ENCODE peak calls at places on chromosome 17, in seven cellular contexts. B is cardiac muscle cell, H is left ventricle myocardium inferior, E is stomach, I is bronchial epithelial cell, Z is kidney, M is heart right ventricle. C is an unnamed sample.

GRCh38 chr17:57403241-57403640 is 146.9 kb downstream of the MSI2 start:
- DNase-seq in H (no peak), I (no peak), Z (no peak), E (no peak), M (no peak), B (no peak), C (no peak)

GRCh38 chr17:80497726-80498241 is 21.4 kb upstream of the NPTX1 start:
- DNase-seq in M (no peak), E (no peak), Z (no peak), B (no peak), H (no peak), I (no peak), C (no peak)

GRCh38 chr17:17691468-17692263 is 10.4 kb downstream of the RAI1 start:
- DNase-seq in E (peak; percentile 47), M (peak; percentile 44), H (no peak), Z (no peak), I (no peak), B (no peak), C (no peak)

GRCh38 chr17:64084086-64084939 is 45.6 kb downstream of the ERN1 start:
- DNase-seq in Z (no peak), I (peak; percentile 81), B (no peak), M (no peak), H (no peak), E (peak; percentile 39), C (peak; percentile 53)

GRCh38 chr17:1186214-1186820 is 6.5 kb upstream of the ABR start:
- DNase-seq in Z (no peak), I (peak; percentile 86), M (no peak), B (no peak), E (no peak), H (no peak), C (peak; percentile 67)

GRCh38 chr17:57251211-57251787 is 5.0 kb upstream of the MSI2 start:
- DNase-seq in I (no peak), Z (no peak), H (no peak), M (no peak), E (no peak), B (no peak), C (no peak)

GRCh38 chr17:28763804-28764266 is 20.0 kb downstream of the TRAF4 start:
- DNase-seq in B (peak; percentile 75), E (peak; percentile 85), Z (no peak), M (peak; percentile 83), H (peak; percentile 60), I (peak; percentile 67), C (peak; percentile 86)

GRCh38 chr17:49404906-49405305 is 9.8 kb downstream of the PHB1 start:
- DNase-seq in B (no peak), M (no peak), Z (no peak), I (no peak), H (no peak), E (no peak), C (no peak)

GRCh38 chr17:17347956-17348871 is 45.0 kb downstream of the NT5M start:
- DNase-seq in B (no peak), E (no peak), H (no peak), Z (no peak), I (no peak), M (no peak), C (no peak)

GRCh38 chr17:76053230-76054111 is 18.8 kb downstream of the SRP68 start:
- DNase-seq in I (peak; percentile 95), E (no peak), B (peak; percentile 71), M (no peak), Z (peak; percentile 9), H (no peak), C (peak; percentile 73)

GRCh38 chr17:58335061-58335731 is 6.6 kb upstream of the TSPOAP1 start:
- DNase-seq in I (no peak), M (no peak), Z (peak; percentile 52), E (no peak), H (no peak), B (no peak), C (no peak)

GRCh38 chr17:73198201-73198929 is 5.5 kb downstream of the COG1 start:
- DNase-seq in B (no peak), Z (no peak), H (no peak), I (no peak), E (no peak), M (no peak), C (no peak)

GRCh38 chr17:29870836-29871430 is 59.1 kb downstream of the SSH2 start:
- DNase-seq in M (no peak), H (no peak), I (no peak), Z (no peak), B (no peak), E (no peak), C (no peak)

GRCh38 chr17:55286681-55287589 is 22.2 kb downstream of the HLF start:
- DNase-seq in H (no peak), B (no peak), I (peak; percentile 86), Z (no peak), M (no peak), E (peak; percentile 78), C (no peak)

GRCh38 chr17:30345527-30346075 is 11.7 kb upstream of the TMIGD1 start:
- DNase-seq in H (no peak), Z (no peak), M (no peak), E (no peak), I (peak; percentile 87), B (no peak), C (no peak)

GRCh38 chr17:60601443-60602384 is 1.7 kb downstream of the PPM1D start:
- DNase-seq in E (peak; percentile 53), H (no peak), Z (no peak), M (peak; percentile 65), I (peak; percentile 67), B (peak; percentile 76), C (peak; percentile 90)

GRCh38 chr17:17495448-17496188 is 577 bp downstream of the RASD1 start:
- DNase-seq in I (peak; percentile 8), H (no peak), E (no peak), Z (peak; percentile 88), B (peak; percentile 39), M (no peak), C (peak; percentile 39)

GRCh38 chr17:68511254-68511670 is 968 bp upstream of the PRKAR1A start:
- DNase-seq in M (no peak), E (no peak), B (no peak), I (no peak), H (no peak), Z (no peak), C (no peak)

GRCh38 chr17:37725601-37726146 is 19.2 kb downstream of the HNF1B start:
- DNase-seq in Z (no peak), I (no peak), E (no peak), M (no peak), H (no peak), B (no peak), C (no peak)

DNA sequence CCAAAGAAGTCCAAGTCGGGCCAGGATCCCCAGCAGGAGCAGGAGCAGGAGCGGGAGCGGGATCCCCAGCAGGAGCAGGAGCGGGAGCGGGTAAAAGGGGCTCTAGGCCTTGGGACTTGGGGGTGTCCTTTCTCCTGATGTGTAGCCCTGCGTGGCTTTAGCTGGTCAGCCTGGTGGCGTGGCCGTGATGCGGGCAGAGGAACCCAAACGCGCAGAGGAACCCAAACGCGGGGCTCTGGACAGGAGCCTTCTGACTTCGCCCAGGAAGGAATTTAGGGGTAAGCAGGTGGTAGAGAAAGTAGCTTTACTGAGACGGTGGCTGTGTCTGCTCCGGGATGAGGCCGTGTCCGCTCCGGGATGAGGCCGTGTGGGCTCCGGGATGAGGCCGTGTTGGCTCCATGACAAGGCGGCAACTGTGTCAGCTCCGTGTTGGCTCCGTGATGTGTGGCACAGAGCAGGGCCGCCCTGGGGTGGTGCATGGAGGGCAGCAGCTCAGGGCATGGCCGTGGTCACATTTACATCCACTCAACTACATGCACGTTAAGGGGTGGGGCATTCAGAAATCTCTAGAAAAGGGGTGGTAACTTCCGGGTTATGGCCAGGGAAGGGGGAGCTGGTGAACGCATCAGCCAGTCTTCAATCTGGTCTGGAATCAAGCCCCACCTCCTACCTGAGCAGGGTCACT is 19.5 kb downstream of the ASPSCR1 start:
- DNase-seq in I (no peak), E (no peak), M (no peak), Z (peak; percentile 56), H (no peak), B (no peak), C (no peak)
- TF ChIP-seq CTCF in I (no peak), E (no peak), M (no peak), Z (no peak), H (no peak), B (no peak), C (no peak)

GRCh38 chr17:66790476-66791061 is 44.3 kb upstream of the CACNG5 start:
- DNase-seq in E (no peak), I (no peak), Z (no peak), M (no peak), H (no peak), B (no peak), C (no peak)

GRCh38 chr17:66793810-66794209 is 41.1 kb upstream of the CACNG5 start:
- DNase-seq in E (no peak), I (no peak), M (no peak), B (no peak), H (no peak), Z (no peak), C (no peak)

GRCh38 chr17:66789093-66789492 is 45.8 kb upstream of the CACNG5 start:
- DNase-seq in Z (no peak), M (no peak), E (no peak), H (no peak), B (no peak), I (no peak), C (no peak)

GRCh38 chr17:66789961-66790421 is 44.9 kb upstream of the CACNG5 start:
- DNase-seq in E (no peak), H (no peak), M (no peak), B (no peak), Z (no peak), I (no peak), C (no peak)

DNA sequence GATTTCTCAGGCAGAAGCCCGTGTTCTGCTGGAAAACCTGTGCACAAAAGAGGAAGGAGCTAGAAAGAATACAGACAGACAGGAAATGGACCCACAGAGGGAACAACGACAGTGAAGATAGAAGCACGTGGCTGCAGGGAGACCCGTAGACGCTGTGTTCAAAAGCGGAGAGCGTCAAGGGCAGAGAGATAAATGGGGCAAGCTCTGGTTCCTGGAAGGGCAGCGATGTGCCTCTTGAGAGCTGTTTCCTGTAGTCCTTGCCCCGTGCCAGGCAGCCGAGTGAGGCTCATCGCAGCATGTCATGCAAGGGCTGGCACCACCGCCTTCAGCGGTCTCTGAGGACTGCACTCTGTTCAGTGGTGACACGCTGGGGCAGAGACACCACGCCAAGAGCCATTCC is 43.6 kb upstream of the CACNG5 start:
- DNase-seq in B (no peak), Z (no peak), I (no peak), E (no peak), H (no peak), M (no peak), C (no peak)
- H3K4me3 ChIP-seq in B (no peak overlapping the region), Z (no peak overlapping the region), I (no peak overlapping the region), E (no peak overlapping the region), H (no peak overlapping the region), M (no peak overlapping the region), C (no peak overlapping the region)

DNA sequence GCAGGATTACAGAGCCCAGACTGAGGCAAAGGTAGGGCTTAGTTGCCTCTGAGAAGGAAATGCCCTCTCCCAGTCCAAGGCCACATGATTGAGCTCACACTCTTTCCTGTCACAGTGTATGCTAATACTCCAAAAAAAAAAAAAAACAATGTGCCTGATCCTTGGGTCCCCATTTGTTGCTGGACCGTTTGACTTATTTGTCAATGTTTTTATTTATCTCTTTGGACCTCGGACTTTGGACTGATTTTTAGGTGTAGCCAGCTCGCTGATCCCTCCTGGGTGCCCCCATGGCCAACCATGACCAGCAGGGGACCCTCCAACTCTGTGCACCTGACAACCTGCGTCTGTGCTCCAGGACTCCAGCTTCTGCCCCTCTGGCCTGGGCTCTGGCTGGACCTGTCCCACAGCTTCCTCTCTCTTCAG is 622 bp upstream of the CCL16 start:
- DNase-seq in M (no peak), Z (no peak), I (no peak), H (no peak), B (no peak), E (no peak), C (no peak)
- TF ChIP-seq CTCF in M (no peak), Z (no peak), I (no peak), H (no peak), B (no peak), E (no peak), C (no peak)

GRCh38 chr17:61904094-61904710 is 23.6 kb downstream of the INTS2 start:
- DNase-seq in I (no peak), Z (no peak), E (no peak), M (no peak), B (no peak), H (no peak), C (no peak)
- H3K4me3 ChIP-seq in I (no peak overlapping the region), Z (no peak overlapping the region), E (no peak overlapping the region), M (no peak overlapping the region), B (no peak overlapping the region), H (no peak overlapping the region), C (no peak overlapping the region)

C was measured in cardiac fibroblast.